ENCODE peak calls at places on chromosomes 12 and 14, in five cellular contexts. R, C, A, X and K are unnamed samples.
A peak's percentile ranks its signal among the peaks of the same experiment; 100 is the strongest.

GRCh38 chr12:96294831-96295230 is 100.7 kb downstream of the ELK3 start:
- DNase-seq in R (no peak), C (no peak), A (no peak), X (no peak), K (no peak)

GRCh38 chr12:113815031-113815430 is 151.1 kb downstream of the RBM19 start:
- DNase-seq in R (no peak), C (no peak), A (no peak), X (no peak), K (no peak)

GRCh38 chr14:65403231-65403630 is 9.3 kb upstream of the FUT8 start:
- DNase-seq in R (no peak), C (no peak), A (no peak), X (no peak), K (no peak)

GRCh38 chr14:51023964-51024363 is 70.9 kb downstream of the TRIM9 start:
- DNase-seq in R (no peak), C (no peak), A (no peak), X (no peak), K (no peak)

GRCh38 chr14:68020999-68021663 is 201.6 kb downstream of the RAD51B start:
- DNase-seq in R (no peak), C (no peak), A (no peak), X (no peak), K (no peak)

GRCh38 chr12:117768860-117769259 is 199.9 kb downstream of the KSR2 start:
- DNase-seq in R (no peak), C (no peak), A (no peak), X (peak; percentile 32), K (no peak)

GRCh38 chr12:56800221-56800620 is 37.1 kb downstream of the HSD17B6 start:
- DNase-seq in R (no peak), C (no peak), A (no peak), X (no peak), K (no peak)

GRCh38 chr12:16349132-16349463 is 1.7 kb downstream of the MGST1 start:
- DNase-seq in R (peak; percentile 58), C (peak; percentile 45), A (peak; percentile 66), X (peak; percentile 63), K (no peak)

GRCh38 chr12:42129595-42130204 is 15.0 kb downstream of the GXYLT1 start:
- DNase-seq in R (no peak), C (no peak), A (no peak), X (peak; percentile 72), K (peak; percentile 34)

GRCh38 chr12:11978985-11979384 is 91.8 kb upstream of the BCL2L14 start:
- DNase-seq in R (no peak), C (no peak), A (no peak), X (no peak), K (no peak)

GRCh38 chr14:25041898-25042297 is 8.0 kb downstream of the STXBP6 start:
- DNase-seq in R (no peak), C (no peak), A (no peak), X (no peak), K (no peak)

GRCh38 chr14:89444536-89445125 is 27.6 kb upstream of the FOXN3 start:
- DNase-seq in R (no peak), C (no peak), A (no peak), X (no peak), K (no peak)

GRCh38 chr14:52268191-52269061 is 928 bp downstream of the PTGDR start:
- DNase-seq in R (no peak), C (no peak), A (no peak), X (peak; percentile 81), K (no peak)

GRCh38 chr12:27309293-27309994 is 23.2 kb upstream of the BMAL2 start:
- DNase-seq in R (no peak), C (no peak), A (no peak), X (no peak), K (no peak)

GRCh38 chr14:30375280-30375892 is 183.6 kb upstream of the G2E3 start:
- DNase-seq in R (peak; percentile 42), C (peak; percentile 34), A (peak; percentile 49), X (peak; percentile 91), K (peak; percentile 41)

GRCh38 chr14:42374332-42374731 is 767.7 kb downstream of the LRFN5 start:
- DNase-seq in R (no peak), C (no peak), A (no peak), X (no peak), K (no peak)

GRCh38 chr12:6281081-6281809 is 29.2 kb upstream of the PLEKHG6 start:
- DNase-seq in R (no peak), C (no peak), A (no peak), X (peak; percentile 43), K (no peak)

GRCh38 chr12:33205986-33206385 is 233.6 kb downstream of the SYT10 start:
- DNase-seq in R (no peak), C (no peak), A (no peak), X (no peak), K (no peak)

GRCh38 chr14:99026471-99026870 is 245.5 kb downstream of the BCL11B start:
- DNase-seq in R (no peak), C (no peak), A (no peak), X (peak; percentile 57), K (no peak)

DNA sequence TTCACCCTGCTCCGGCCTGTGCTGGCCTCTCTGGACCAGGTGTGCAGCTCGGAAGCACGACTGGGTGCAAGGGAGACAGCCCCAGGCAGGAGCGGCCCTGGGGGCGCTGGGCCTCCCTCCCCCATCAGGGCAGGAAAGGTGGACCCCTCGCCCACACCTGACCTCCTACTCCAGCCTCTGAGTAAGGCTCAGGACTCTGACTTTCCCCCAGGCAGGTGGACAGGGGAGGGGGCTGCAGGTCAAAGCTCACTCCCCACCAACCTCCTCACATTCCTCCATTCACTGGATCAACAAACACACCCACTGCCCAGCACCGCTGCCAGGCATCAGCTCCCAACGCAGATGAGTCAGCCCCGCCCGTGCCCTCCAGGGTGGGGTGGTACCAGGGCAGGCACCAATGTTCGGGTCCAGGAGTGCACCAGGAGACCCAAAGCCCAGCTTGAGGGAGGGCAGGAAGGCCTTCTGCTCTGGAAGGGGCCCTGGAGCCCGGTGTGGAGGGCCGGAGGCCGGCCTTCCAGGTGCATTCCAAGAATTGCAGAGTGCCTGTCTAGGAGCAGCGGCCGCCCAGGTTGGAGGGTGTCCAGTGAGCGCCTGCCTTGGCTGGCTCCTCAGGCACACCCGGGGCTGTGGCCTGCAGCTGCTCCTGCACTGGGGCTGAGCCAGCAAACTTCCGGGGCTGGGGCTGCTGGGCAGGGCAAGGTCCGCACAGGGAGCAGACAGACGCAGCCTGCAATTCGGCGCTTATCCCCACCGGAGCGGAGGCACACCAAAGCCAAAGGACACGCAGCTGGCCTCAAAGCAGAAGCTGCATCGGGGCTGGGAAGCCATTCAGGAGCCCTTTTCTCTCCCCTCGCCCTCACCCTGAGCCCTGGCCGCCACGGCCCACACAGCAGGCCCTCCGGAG is 1.6 kb upstream of the INF2 start:
- DNase-seq in R (peak; percentile 68), C (peak; percentile 89), A (peak; percentile 94), X (peak; percentile 83), K (peak; percentile 67)
- H3K4me1 ChIP-seq in R (peaks cover 60% of the 10 kb centered on the region), C (peaks cover 61% of the 10 kb centered on the region), A (peaks cover 10% of the 10 kb centered on the region), X (peaks cover 20% of the 10 kb centered on the region), K (peaks cover 20% of the 10 kb centered on the region)

GRCh38 chr14:101879212-101880015 is 85.0 kb upstream of the DYNC1H1 start:
- DNase-seq in R (no peak), C (no peak), A (no peak), X (no peak), K (no peak)
- H3K27ac ChIP-seq in R (peak overlapping the region; percentile 49), C (no peak overlapping the region), A (peak overlapping the region; percentile 67), X (no peak overlapping the region), K (no peak overlapping the region)

DNA sequence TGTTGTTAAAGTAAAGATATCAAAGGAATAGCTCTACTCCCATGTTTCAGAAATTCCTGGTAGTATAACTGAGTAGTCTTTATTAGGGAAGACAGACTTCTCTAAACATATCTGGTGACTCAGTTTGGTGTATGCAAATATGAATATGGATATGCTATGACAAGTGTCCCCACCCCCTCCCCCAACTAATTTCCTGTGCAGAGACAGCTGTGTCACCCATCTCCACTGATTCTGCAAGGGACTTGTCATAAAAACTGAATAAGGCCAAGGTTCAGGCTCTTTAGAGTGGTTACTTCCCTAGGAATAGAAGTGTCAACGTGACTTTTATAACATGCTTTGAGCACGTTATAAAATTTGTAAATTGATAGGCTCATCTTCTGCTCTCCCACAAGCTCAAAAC is 429.1 kb downstream of the DAD1 start:
- DNase-seq in R (no peak), C (no peak), A (no peak), X (no peak), K (no peak)
- H3K27me3 ChIP-seq in R (no peaks in the 10 kb centered on the region), C (no peaks in the 10 kb centered on the region), A (no peaks in the 10 kb centered on the region), X (peaks cover 5% of the 10 kb centered on the region), K (no peaks in the 10 kb centered on the region)

GRCh38 chr14:28766505-28767238 is at the start of gene FOXG1:
- DNase-seq in R (no peak), C (no peak), A (no peak), X (peak; percentile 89), K (peak; percentile 54)

GRCh38 chr14:28769358-28769757 is 2.8 kb downstream of the FOXG1 start:
- DNase-seq in R (no peak), C (no peak), A (no peak), X (no peak), K (no peak)

GRCh38 chr14:28767239-28767850 is 758 bp downstream of the FOXG1 start:
- DNase-seq in R (no peak), C (no peak), A (no peak), X (peak; percentile 60), K (no peak)

GRCh38 chr14:28768549-28768870 is 1.9 kb downstream of the FOXG1 start:
- DNase-seq in R (no peak), C (no peak), A (no peak), X (no peak), K (no peak)

DNA sequence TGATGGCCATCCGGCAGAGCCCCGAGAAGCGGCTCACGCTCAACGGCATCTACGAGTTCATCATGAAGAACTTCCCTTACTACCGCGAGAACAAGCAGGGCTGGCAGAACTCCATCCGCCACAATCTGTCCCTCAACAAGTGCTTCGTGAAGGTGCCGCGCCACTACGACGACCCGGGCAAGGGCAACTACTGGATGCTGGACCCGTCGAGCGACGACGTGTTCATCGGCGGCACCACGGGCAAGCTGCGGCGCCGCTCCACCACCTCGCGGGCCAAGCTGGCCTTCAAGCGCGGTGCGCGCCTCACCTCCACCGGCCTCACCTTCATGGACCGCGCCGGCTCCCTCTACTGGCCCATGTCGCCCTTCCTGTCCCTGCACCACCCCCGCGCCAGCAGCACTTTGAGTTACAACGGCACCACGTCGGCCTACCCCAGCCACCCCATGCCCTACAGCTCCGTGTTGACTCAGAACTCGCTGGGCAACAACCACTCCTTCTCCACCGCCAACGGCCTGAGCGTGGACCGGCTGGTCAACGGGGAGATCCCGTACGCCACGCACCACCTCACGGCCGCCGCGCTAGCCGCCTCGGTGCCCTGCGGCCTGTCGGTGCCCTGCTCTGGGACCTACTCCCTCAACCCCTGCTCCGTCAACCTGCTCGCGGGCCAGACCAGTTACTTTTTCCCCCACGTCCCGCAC is 1.4 kb downstream of the FOXG1 start:
- DNase-seq in R (no peak), C (no peak), A (no peak), X (peak; percentile 95), K (no peak)
- H3K4me1 ChIP-seq in R (peaks cover 29% of the 10 kb centered on the region), C (peaks cover 8% of the 10 kb centered on the region), A (no peaks in the 10 kb centered on the region), X (no peaks in the 10 kb centered on the region), K (peaks cover 5% of the 10 kb centered on the region)

DNA sequence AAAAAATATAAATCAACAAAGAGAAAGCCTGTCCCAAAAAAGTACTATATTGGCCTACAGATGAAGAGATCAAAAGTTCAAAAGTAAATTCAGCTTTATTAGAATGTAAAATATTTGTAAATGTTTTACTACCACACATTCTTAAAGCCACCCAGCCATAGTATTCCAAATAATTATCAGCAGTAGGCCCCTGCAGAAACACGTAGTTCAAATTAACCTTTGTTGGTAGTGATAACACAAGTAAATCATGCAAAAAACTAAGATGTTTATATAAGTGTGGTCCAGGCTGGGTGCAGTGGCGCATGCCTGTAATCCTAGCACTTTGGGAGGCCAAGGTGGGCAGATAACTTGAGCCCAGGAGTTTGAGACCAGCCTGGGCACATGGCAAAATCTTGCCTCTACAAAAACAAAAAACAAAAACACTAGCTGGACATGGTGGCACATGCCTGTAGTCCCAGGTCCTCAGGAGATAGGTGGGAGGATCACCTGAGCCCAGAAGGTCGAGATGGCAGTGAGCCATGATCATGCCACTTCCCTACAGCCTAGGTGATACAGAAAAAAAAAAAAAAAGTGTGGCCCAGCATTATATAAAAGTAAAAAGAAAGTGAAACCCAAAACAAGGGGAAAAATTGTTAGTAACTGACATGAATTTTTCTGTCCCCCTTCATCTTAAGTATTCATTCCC is 17.9 kb downstream of the SPTLC2 start:
- DNase-seq in R (no peak), C (no peak), A (no peak), X (no peak), K (no peak)
- H3K27ac ChIP-seq in R (no peak overlapping the region), C (no peak overlapping the region), A (no peak overlapping the region), X (no peak overlapping the region), K (no peak overlapping the region)